ENCODE peak calls at places on chromosomes 16 and 17, in seven cellular contexts. M is AG04450, L is ACHN, U is small intestine, V is NCI-H1694 treated with DMSO at 0.1 percent for 48 hours, P is spleen, Y is RPMI7951. B is an unnamed sample.
A peak's percentile ranks its signal among the peaks of the same experiment; 100 is the strongest.

GRCh38 chr17:66483946-66484345 is 181.5 kb downstream of the PRKCA start:
- DNase-seq in M (no peak), L (no peak), U (no peak), V (no peak), P (no peak), Y (no peak), B (no peak)

GRCh38 chr17:78818152-78818846 is 22.3 kb downstream of the USP36 start:
- DNase-seq in M (no peak), L (no peak), U (no peak), V (no peak), P (peak; percentile 61), Y (no peak), B (no peak)

GRCh38 chr16:25256821-25257503 is 683 bp downstream of the ZKSCAN2 start:
- DNase-seq in M (no peak), L (peak; percentile 49), U (peak; percentile 15), V (no peak), P (peak; percentile 83), Y (peak; percentile 15), B (no peak)

GRCh38 chr16:29714396-29714795 is 31.4 kb downstream of the C16orf54 start:
- DNase-seq in M (no peak), L (no peak), U (no peak), V (no peak), P (no peak), Y (no peak), B (no peak)

GRCh38 chr16:67933805-67934204 is 2.1 kb upstream of the CTRL start:
- DNase-seq in M (no peak), L (no peak), U (no peak), V (no peak), P (no peak), Y (no peak), B (no peak)

GRCh38 chr17:8326591-8327583 is 12.8 kb upstream of the ODF4 start:
- DNase-seq in M (no peak), L (no peak), U (no peak), V (no peak), P (no peak), Y (peak; percentile 31), B (peak; percentile 59)

GRCh38 chr16:21150375-21151001 is at the start of gene DNAH3:
- DNase-seq in M (no peak), L (peak; percentile 98), U (peak; percentile 10), V (peak; percentile 9), P (no peak), Y (no peak), B (no peak)

GRCh38 chr17:73770115-73770848 is 126.0 kb upstream of the SDK2 start:
- DNase-seq in M (peak; percentile 32), L (peak; percentile 65), U (peak; percentile 28), V (peak; percentile 93), P (no peak), Y (peak; percentile 88), B (no peak)

GRCh38 chr16:23682181-23682580 is 3.5 kb downstream of the PLK1 start:
- DNase-seq in M (no peak), L (no peak), U (no peak), V (no peak), P (no peak), Y (no peak), B (no peak)

GRCh38 chr16:49352923-49353322 is 20.7 kb upstream of the C16orf78 start:
- DNase-seq in M (no peak), L (peak; percentile 23), U (no peak), V (peak; percentile 26), P (no peak), Y (peak; percentile 39), B (no peak)

B was measured in stimulated activated effector memory CD8-positive, alpha-beta T cell treated with anti-CD3 and anti-CD28 coated beads, Interleukin-12 subunit alpha, Interleukin-12 subunit beta, amount 100 ng/mL, for 72 hours.